ENCODE peak calls at places on chromosomes 6 and 20, in six cellular contexts. L, B, P, O, I and Z are unnamed samples.

GRCh38 chr6:45929421-45930361 is 86.0 kb downstream of the CLIC5 start:
- DNase-seq in L (no peak), B (no peak), P (no peak), O (no peak), I (peak), Z (no peak)

GRCh38 chr6:157065366-157065765 is 258.0 kb downstream of the TMEM242 start:
- DNase-seq in L (no peak), P (no peak), I (no peak), B (no peak), O (no peak), Z (no peak)

GRCh38 chr6:159715168-159715567 is 12.1 kb upstream of the WTAP start:
- DNase-seq in P (no peak), B (no peak), O (no peak), I (peak), L (no peak), Z (no peak)

GRCh38 chr20:50172347-50173013 is 18.1 kb upstream of the CEBPB start:
- DNase-seq in O (peak), P (no peak), I (peak), L (no peak), B (peak), Z (no peak)

GRCh38 chr6:35015996-35016395 is 125.1 kb downstream of the TCP11 start:
- DNase-seq in L (no peak), I (no peak), O (no peak), B (no peak), P (no peak), Z (no peak)

GRCh38 chr6:37580164-37580955 is 80.7 kb upstream of the CCDC167 start:
- DNase-seq in I (peak), L (no peak), O (no peak), P (peak), B (no peak), Z (no peak)

GRCh38 chr6:34247481-34248197 is 1.2 kb downstream of the SMIM29 start:
- DNase-seq in L (no peak), O (no peak), P (peak), B (no peak), I (no peak), Z (no peak)

GRCh38 chr6:161217631-161218030 is 56.2 kb downstream of the AGPAT4 start:
- DNase-seq in O (no peak), B (no peak), P (no peak), I (no peak), L (no peak), Z (no peak)

GRCh38 chr6:20370393-20370792 is 31.3 kb upstream of the E2F3 start:
- DNase-seq in O (no peak), L (no peak), B (no peak), I (no peak), P (no peak), Z (no peak)

GRCh38 chr6:29489286-29489685 is 1.5 kb upstream of the MAS1L start:
- DNase-seq in I (no peak), P (no peak), B (no peak), O (no peak), L (no peak), Z (no peak)

GRCh38 chr6:142915129-142915697 is 29.8 kb downstream of the HIVEP2 start:
- DNase-seq in I (no peak), O (no peak), B (no peak), P (no peak), L (no peak), Z (no peak)

GRCh38 chr6:135170849-135171248 is 10.3 kb upstream of the MYB start:
- DNase-seq in P (peak), O (no peak), B (peak), L (no peak), I (no peak), Z (peak)

GRCh38 chr20:49916146-49917002 is 1.0 kb upstream of the SPATA2 start:
- DNase-seq in I (peak), B (peak), O (no peak), L (no peak), P (peak), Z (peak)

GRCh38 chr6:124858564-124858963 is 103.7 kb upstream of the RNF217 start:
- DNase-seq in L (no peak), I (no peak), B (peak), O (no peak), P (no peak), Z (no peak)

GRCh38 chr6:39785281-39785680 is 6.9 kb upstream of the DAAM2 start:
- DNase-seq in P (no peak), B (no peak), I (no peak), L (no peak), O (no peak), Z (no peak)

GRCh38 chr20:219290-220115 is 7.6 kb upstream of the DEFB129 start:
- DNase-seq in I (peak), B (peak), O (no peak), P (peak), L (no peak), Z (peak)

GRCh38 chr6:35776364-35777215 is at the start of gene CLPSL2:
- DNase-seq in P (peak), O (no peak), L (no peak), B (no peak), I (peak), Z (no peak)

GRCh38 chr6:126716012-126716411 is 376.1 kb downstream of the CENPW start:
- DNase-seq in P (no peak), B (no peak), L (no peak), I (no peak), O (no peak), Z (no peak)

GRCh38 chr20:35837577-35838195 is 65.9 kb downstream of the PHF20 start:
- DNase-seq in L (no peak), I (peak), B (no peak), O (no peak), P (no peak), Z (no peak)

GRCh38 chr6:54617730-54618129 is 228.8 kb upstream of the FAM83B start:
- DNase-seq in O (no peak), L (peak), P (peak), I (peak), B (peak), Z (peak)

GRCh38 chr6:42141603-42142117 is 760 bp downstream of the C6orf132 start:
- DNase-seq in O (no peak), L (no peak), P (no peak), B (no peak), I (no peak), Z (peak)

GRCh38 chr6:133447924-133448323 is 206.8 kb downstream of the EYA4 start:
- DNase-seq in B (no peak), I (no peak), O (no peak), P (no peak), L (no peak), Z (no peak)